ENCODE peak calls at places on chromosomes 13 and 19, in four cellular contexts. K, D, T and P are unnamed samples.

GRCh38 chr13:38718374-38718773 is 31.5 kb downstream of the FREM2 start:
- DNase-seq in K (no peak), T (no peak), D (no peak), P (no peak)

GRCh38 chr19:45823182-45823581 is 8.1 kb upstream of the RSPH6A start:
- DNase-seq in T (no peak), K (no peak), D (no peak), P (no peak)

GRCh38 chr13:25493930-25494707 is 122.3 kb downstream of the ATP8A2 start:
- DNase-seq in K (no peak), T (no peak), D (no peak), P (no peak)

GRCh38 chr13:113882266-113882627 is 18.4 kb upstream of the GAS6 start:
- DNase-seq in K (no peak), D (no peak), T (no peak), P (peak)

GRCh38 chr19:34226036-34226435 is 28.3 kb upstream of the GARRE1 start:
- DNase-seq in T (no peak), K (no peak), D (no peak), P (no peak)

GRCh38 chr19:10858204-10858828 is 10.1 kb downstream of the C19orf38 start:
- DNase-seq in D (no peak), K (no peak), T (no peak), P (no peak)

GRCh38 chr13:110447058-110447511 is 114.4 kb downstream of the RAB20 start:
- DNase-seq in D (peak), T (no peak), K (no peak), P (no peak)

GRCh38 chr19:49861127-49861526 is 6.2 kb downstream of the PNKP start:
- DNase-seq in T (no peak), D (no peak), K (no peak), P (no peak)

GRCh38 chr19:27966390-27966816 is 1246.5 kb downstream of the UQCRFS1 start:
- DNase-seq in T (no peak), D (no peak), K (no peak), P (no peak)

GRCh38 chr19:18634612-18635290 is 2.1 kb upstream of the KLHL26 start:
- DNase-seq in T (no peak), K (no peak), D (no peak), P (no peak)

GRCh38 chr13:111090169-111090568 is 24.9 kb upstream of the ARHGEF7 start:
- DNase-seq in D (no peak), T (no peak), K (no peak), P (no peak)

GRCh38 chr19:52197964-52198363 is 8.1 kb downstream of the PPP2R1A start:
- DNase-seq in D (no peak), K (no peak), T (no peak), P (no peak)

GRCh38 chr19:45455707-45456499 is 11.9 kb upstream of the FOSB start:
- DNase-seq in K (peak), D (peak), T (peak), P (peak)

GRCh38 chr13:46181799-46182490 is at the start of gene LCP1:
- DNase-seq in T (no peak), K (no peak), D (no peak), P (no peak)

GRCh38 chr19:45568732-45569131 is 15.9 kb downstream of the OPA3 start:
- DNase-seq in K (no peak), T (no peak), D (no peak), P (no peak)

GRCh38 chr13:100040196-100040595 is 48.7 kb upstream of the PCCA start:
- DNase-seq in D (no peak), T (no peak), K (no peak), P (no peak)

GRCh38 chr13:58619396-58620113 is 988.0 kb downstream of the PCDH17 start:
- DNase-seq in D (no peak), T (no peak), K (no peak), P (no peak)

GRCh38 chr19:10365518-10365917 is 14.9 kb downstream of the TYK2 start:
- DNase-seq in D (no peak), T (no peak), K (no peak), P (no peak)

GRCh38 chr19:41263042-41263849 is 926 bp upstream of the HNRNPUL1 start:
- DNase-seq in T (peak), D (no peak), K (peak), P (peak)

GRCh38 chr13:72960541-72960940 is 98.3 kb upstream of the KLF5 start:
- DNase-seq in D (no peak), T (no peak), K (no peak), P (no peak)

GRCh38 chr19:46299004-46299509 is 2.2 kb downstream of the HIF3A start:
- DNase-seq in D (peak), T (peak), K (peak), P (peak)

GRCh38 chr13:113641426-113641825 is 16.6 kb downstream of the ATP4B start:
- DNase-seq in T (no peak), K (no peak), D (peak), P (peak)

GRCh38 chr13:110421696-110422395 is 114.8 kb downstream of the COL4A2 start:
- DNase-seq in D (no peak), K (no peak), T (no peak), P (no peak)

GRCh38 chr19:2274937-2275535 is 6.9 kb downstream of the PEAK3 start:
- DNase-seq in T (no peak), K (no peak), D (no peak), P (peak)

GRCh38 chr19:4506449-4507149 is 11.7 kb downstream of the PLIN4 start:
- DNase-seq in T (no peak), D (no peak), K (no peak), P (no peak)

GRCh38 chr13:32001392-32001768 is 30.2 kb upstream of the FRY start:
- DNase-seq in D (no peak), T (no peak), K (peak), P (no peak)

GRCh38 chr19:3275583-3276340 is 51.3 kb downstream of the CELF5 start:
- DNase-seq in D (no peak), T (no peak), K (peak), P (peak)

GRCh38 chr13:87498681-87499080 is 172.5 kb upstream of the SLITRK5 start:
- DNase-seq in D (no peak), K (no peak), T (no peak), P (no peak)

GRCh38 chr13:21208755-21209154 is 32.3 kb downstream of the MRPL57 start:
- DNase-seq in T (no peak), D (no peak), K (no peak), P (peak)